ENCODE peak calls at places on chromosome X, in four cellular contexts. B, L, J and D are unnamed samples.

GRCh38 chrX:149563359-149563758 is 13.6 kb upstream of the HSFX3 start:
- DNase-seq in J (no peak), L (no peak), B (no peak), D (no peak)

GRCh38 chrX:132631579-132632232 is 142.9 kb upstream of the MBNL3 start:
- DNase-seq in L (no peak), B (no peak), J (peak), D (peak)

GRCh38 chrX:40996886-40997530 is 88.2 kb upstream of the USP9X start:
- DNase-seq in B (no peak), L (no peak), J (peak), D (peak)

GRCh38 chrX:13250831-13251612 is 68.8 kb downstream of the ATXN3L start:
- DNase-seq in J (no peak), B (no peak), L (no peak), D (peak)

GRCh38 chrX:110320588-110320987 is 2.7 kb upstream of the AMMECR1 start:
- DNase-seq in L (no peak), J (no peak), B (no peak), D (no peak)

GRCh38 chrX:32599156-32599555 is 612.2 kb downstream of the DMD start:
- DNase-seq in J (no peak), L (no peak), B (no peak), D (no peak)

GRCh38 chrX:13605611-13606010 is 36.2 kb downstream of the EGFL6 start:
- DNase-seq in J (no peak), L (no peak), B (no peak), D (no peak)

GRCh38 chrX:71533850-71534515 is 1.1 kb downstream of the OGT start:
- DNase-seq in J (peak), B (peak), L (peak), D (no peak)

GRCh38 chrX:3134316-3134715 is 93.0 kb downstream of the ARSF start:
- DNase-seq in J (no peak), L (no peak), B (no peak), D (no peak)

GRCh38 chrX:3124041-3124440 is 82.8 kb downstream of the ARSF start:
- DNase-seq in J (no peak), B (no peak), L (no peak), D (peak)

GRCh38 chrX:3129256-3129655 is 88.0 kb downstream of the ARSF start:
- DNase-seq in L (no peak), J (no peak), B (no peak), D (peak)
- H3K4me3 ChIP-seq in L (no peak), J (no peak), B (no peak), D (no peak)

DNA sequence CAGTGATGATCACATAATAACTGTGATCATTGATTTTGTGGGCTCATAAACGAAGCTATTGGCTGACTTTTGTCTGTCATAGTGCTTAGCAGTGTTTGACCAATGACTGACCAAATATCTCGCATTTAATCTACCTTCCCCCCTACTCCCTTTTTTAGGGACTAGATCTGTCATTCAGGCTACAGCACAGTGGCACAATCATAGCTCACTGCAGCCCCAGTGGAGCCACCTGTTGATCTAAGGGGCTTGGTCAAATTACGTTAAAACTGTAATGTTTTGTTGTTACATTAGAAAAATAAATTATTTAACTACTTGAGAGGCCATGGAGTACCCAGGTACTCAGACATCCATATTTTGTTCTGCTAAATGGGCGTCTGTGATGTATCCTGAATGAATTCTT is 1.5 kb downstream of the FUNDC2 start:
- DNase-seq in B (no peak), L (no peak), J (peak), D (no peak)
- TF ChIP-seq CTCF in B (no peak), L (no peak), J (no peak), D (no peak)

DNA sequence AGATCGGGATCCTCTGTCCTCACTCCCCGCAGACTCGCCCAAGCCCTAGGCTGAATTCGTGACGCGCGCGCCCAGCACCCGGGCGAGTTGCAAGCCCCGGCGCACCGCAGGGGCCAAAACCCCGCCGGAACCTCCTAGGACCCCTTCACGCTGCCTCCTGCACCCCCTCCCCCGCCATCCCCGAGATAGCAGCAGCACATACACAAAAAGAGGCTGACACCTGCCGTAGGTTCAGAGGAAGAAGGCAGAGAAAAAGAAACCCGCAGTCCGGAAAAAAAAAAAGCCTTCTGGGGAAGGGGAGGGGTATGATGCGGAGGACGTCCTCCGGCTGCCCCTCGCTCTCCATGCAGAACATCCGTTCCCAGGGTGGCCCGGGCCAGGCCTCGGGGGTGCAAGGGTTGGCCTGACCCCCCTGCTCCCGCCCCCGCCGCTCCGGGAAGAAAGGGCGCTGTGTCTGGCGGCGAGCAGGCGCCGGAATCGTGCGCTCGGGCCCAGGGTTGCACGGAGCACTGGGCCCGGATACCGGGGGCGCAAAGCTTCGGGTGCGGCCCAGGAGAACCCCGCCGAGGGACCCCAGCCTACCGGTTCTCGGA is 2.5 kb downstream of the NLGN4X start:
- DNase-seq in L (no peak), B (peak), J (no peak), D (no peak)
- H3K4me3 ChIP-seq in L (peak), B (peak), J (peak), D (no peak)

DNA sequence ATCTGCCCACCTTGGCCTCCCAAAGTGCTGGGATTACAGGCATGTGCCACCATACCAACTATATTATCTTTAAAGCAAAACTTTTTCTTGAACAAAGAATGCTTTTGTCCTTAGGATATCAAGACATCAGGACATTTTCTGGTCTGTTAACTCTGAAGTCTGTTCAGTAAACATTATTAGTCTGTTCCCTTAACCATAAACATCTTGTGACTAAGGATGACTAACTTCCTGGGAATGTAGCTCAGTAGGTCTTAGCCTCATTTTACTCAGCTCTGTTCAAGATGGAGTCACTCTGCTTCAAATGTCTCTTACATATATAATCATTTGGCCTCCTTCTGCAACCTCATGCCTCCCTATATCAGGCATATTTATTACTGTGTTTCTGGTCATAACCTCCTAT is 122.9 kb downstream of the UBE2NL start:
- DNase-seq in J (no peak), L (no peak), B (no peak), D (peak)
- TF ChIP-seq CTCF in J (no peak), L (no peak), B (no peak), D (no peak)

DNA sequence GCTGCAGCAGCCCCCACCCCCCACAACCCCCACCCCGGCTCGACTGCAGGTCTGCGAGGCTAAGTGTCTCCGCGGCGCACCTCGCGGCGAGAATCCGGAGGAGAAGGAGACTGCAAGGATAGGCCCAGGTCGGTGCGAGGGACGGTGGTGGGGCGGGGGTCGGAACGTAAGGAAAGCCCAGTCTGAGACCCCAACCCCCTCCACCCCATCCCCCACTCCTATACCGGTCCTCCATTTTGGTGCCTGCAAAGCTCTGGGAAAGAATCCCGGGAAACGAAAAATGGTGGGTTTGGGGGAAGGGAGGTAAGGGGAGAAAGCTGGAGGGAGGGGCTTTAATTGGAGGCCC is 614 bp downstream of the BEX3 start:
- DNase-seq in J (peak), B (peak), L (no peak), D (no peak)
- H3K4me3 ChIP-seq in J (peak), B (peak), L (peak), D (peak)

GRCh38 chrX:46317158-46317557 is 228.1 kb downstream of the ZNF674 start:
- DNase-seq in B (no peak), J (no peak), L (no peak), D (no peak)
- TF ChIP-seq CTCF in B (no peak), J (no peak), L (no peak), D (no peak)

GRCh38 chrX:70478521-70478920 is 33.9 kb downstream of the DLG3 start:
- DNase-seq in L (no peak), B (no peak), J (no peak), D (no peak)

GRCh38 chrX:70479197-70479969 is 34.7 kb downstream of the DLG3 start:
- DNase-seq in B (no peak), L (no peak), J (no peak), D (peak)

GRCh38 chrX:70476934-70477733 is 32.5 kb downstream of the DLG3 start:
- DNase-seq in B (peak), J (no peak), L (peak), D (no peak)

GRCh38 chrX:70476166-70476933 is 31.7 kb downstream of the DLG3 start:
- DNase-seq in L (no peak), B (no peak), J (no peak), D (no peak)

GRCh38 chrX:70477734-70478075 is 33.1 kb downstream of the DLG3 start:
- DNase-seq in L (no peak), B (no peak), J (no peak), D (no peak)
- H3K4me3 ChIP-seq in L (no peak), B (no peak), J (no peak), D (no peak)

GRCh38 chrX:1099146-1099770 is 113.2 kb downstream of the CRLF2 start:
- DNase-seq in L (no peak), J (no peak), B (no peak), D (no peak)
- TF ChIP-seq CTCF in L (no peak), J (no peak), B (no peak), D (no peak)

GRCh38 chrX:124963717-124964116 is 356.0 kb upstream of the TEX13C start:
- DNase-seq in L (no peak), B (no peak), J (no peak), D (no peak)
- H3K4me3 ChIP-seq in L (no peak), B (no peak), J (no peak), D (no peak)

GRCh38 chrX:100895365-100896075 is 21.4 kb upstream of the NOX1 start:
- DNase-seq in B (no peak), J (peak), L (peak), D (no peak)
- TF ChIP-seq CTCF in B (no peak), J (peak), L (peak), D (peak)